ENCODE peak calls at places on chromosomes 11 and 22, in six cellular contexts. One of them, this sample, is unnamed.

GRCh38 chr11:27370374-27370773 is 7.4 kb upstream of the CCDC34 start:
- DNase-seq in WERI-Rb-1: no peak
- DNase-seq in BE2C: peak
- DNase-seq in fibroblast of pulmonary artery: no peak
- DNase-seq in bronchial epithelial cell: no peak
- DNase-seq in dorsolateral prefrontal cortex: no peak
- DNase-seq in this sample: no peak

GRCh38 chr11:702731-703461 is 3.1 kb upstream of the EPS8L2 start:
- DNase-seq in fibroblast of pulmonary artery: no peak
- DNase-seq in bronchial epithelial cell: peak
- DNase-seq in BE2C: no peak
- DNase-seq in WERI-Rb-1: no peak
- DNase-seq in dorsolateral prefrontal cortex: no peak
- DNase-seq in this sample: no peak

GRCh38 chr11:29984544-29984943 is 32.3 kb downstream of the KCNA4 start:
- DNase-seq in dorsolateral prefrontal cortex: no peak
- DNase-seq in fibroblast of pulmonary artery: no peak
- DNase-seq in WERI-Rb-1: peak
- DNase-seq in bronchial epithelial cell: no peak
- DNase-seq in BE2C: no peak
- DNase-seq in this sample: no peak

GRCh38 chr22:40334899-40335298 is 11.4 kb upstream of the ADSL start:
- DNase-seq in dorsolateral prefrontal cortex: no peak
- DNase-seq in bronchial epithelial cell: no peak
- DNase-seq in WERI-Rb-1: no peak
- DNase-seq in BE2C: no peak
- DNase-seq in fibroblast of pulmonary artery: no peak
- DNase-seq in this sample: no peak

GRCh38 chr11:115390441-115390840 is 113.8 kb downstream of the CADM1 start:
- DNase-seq in BE2C: no peak
- DNase-seq in WERI-Rb-1: no peak
- DNase-seq in dorsolateral prefrontal cortex: no peak
- DNase-seq in bronchial epithelial cell: no peak
- DNase-seq in fibroblast of pulmonary artery: no peak
- DNase-seq in this sample: no peak

GRCh38 chr11:12411806-12412727 is 34.7 kb downstream of the PARVA start:
- DNase-seq in fibroblast of pulmonary artery: peak
- DNase-seq in bronchial epithelial cell: peak
- DNase-seq in dorsolateral prefrontal cortex: peak
- DNase-seq in BE2C: peak
- DNase-seq in WERI-Rb-1: peak
- DNase-seq in this sample: peak

GRCh38 chr11:62922653-62923371 is 1.6 kb upstream of the CHRM1 start:
- DNase-seq in fibroblast of pulmonary artery: peak
- DNase-seq in bronchial epithelial cell: no peak
- DNase-seq in WERI-Rb-1: no peak
- DNase-seq in BE2C: no peak
- DNase-seq in dorsolateral prefrontal cortex: peak
- DNase-seq in this sample: no peak

GRCh38 chr11:10490398-10491232 is 35.6 kb downstream of the AMPD3 start:
- DNase-seq in bronchial epithelial cell: peak
- DNase-seq in WERI-Rb-1: no peak
- DNase-seq in BE2C: no peak
- DNase-seq in fibroblast of pulmonary artery: peak
- DNase-seq in dorsolateral prefrontal cortex: peak
- DNase-seq in this sample: peak

GRCh38 chr22:37275622-37276021 is 6.7 kb upstream of the CYTH4 start:
- DNase-seq in WERI-Rb-1: no peak
- DNase-seq in dorsolateral prefrontal cortex: no peak
- DNase-seq in bronchial epithelial cell: no peak
- DNase-seq in BE2C: no peak
- DNase-seq in fibroblast of pulmonary artery: no peak
- DNase-seq in this sample: no peak

GRCh38 chr22:49775191-49776052 is 52.3 kb downstream of the BRD1 start:
- DNase-seq in bronchial epithelial cell: no peak
- DNase-seq in BE2C: no peak
- DNase-seq in dorsolateral prefrontal cortex: no peak
- DNase-seq in fibroblast of pulmonary artery: no peak
- DNase-seq in WERI-Rb-1: no peak
- DNase-seq in this sample: no peak

GRCh38 chr22:39236321-39237275 is 8.2 kb downstream of the PDGFB start:
- DNase-seq in dorsolateral prefrontal cortex: no peak
- DNase-seq in WERI-Rb-1: no peak
- DNase-seq in fibroblast of pulmonary artery: no peak
- DNase-seq in BE2C: no peak
- DNase-seq in bronchial epithelial cell: no peak
- DNase-seq in this sample: no peak

GRCh38 chr22:22745225-22746060 is 101.0 kb downstream of the GGTLC2 start:
- DNase-seq in BE2C: peak
- DNase-seq in fibroblast of pulmonary artery: peak
- DNase-seq in bronchial epithelial cell: peak
- DNase-seq in dorsolateral prefrontal cortex: no peak
- DNase-seq in WERI-Rb-1: peak
- DNase-seq in this sample: no peak

GRCh38 chr11:79332017-79332416 is 108.8 kb downstream of the TENM4 start:
- DNase-seq in bronchial epithelial cell: no peak
- DNase-seq in fibroblast of pulmonary artery: peak
- DNase-seq in BE2C: no peak
- DNase-seq in dorsolateral prefrontal cortex: no peak
- DNase-seq in WERI-Rb-1: no peak
- DNase-seq in this sample: no peak

GRCh38 chr11:124779568-124779967 is 17.5 kb upstream of the ESAM start:
- DNase-seq in dorsolateral prefrontal cortex: no peak
- DNase-seq in WERI-Rb-1: no peak
- DNase-seq in fibroblast of pulmonary artery: no peak
- DNase-seq in BE2C: no peak
- DNase-seq in bronchial epithelial cell: no peak
- DNase-seq in this sample: no peak

GRCh38 chr11:119205574-119206511 is at the start of gene CBL:
- DNase-seq in BE2C: peak
- DNase-seq in WERI-Rb-1: peak
- DNase-seq in dorsolateral prefrontal cortex: peak
- DNase-seq in fibroblast of pulmonary artery: peak
- DNase-seq in bronchial epithelial cell: peak
- DNase-seq in this sample: peak

GRCh38 chr11:78638704-78639380 is 64.2 kb upstream of the NARS2 start:
- DNase-seq in fibroblast of pulmonary artery: no peak
- DNase-seq in WERI-Rb-1: no peak
- DNase-seq in BE2C: no peak
- DNase-seq in bronchial epithelial cell: no peak
- DNase-seq in dorsolateral prefrontal cortex: no peak
- DNase-seq in this sample: no peak

GRCh38 chr11:130775306-130776043 is 140.8 kb downstream of the SNX19 start:
- DNase-seq in BE2C: no peak
- DNase-seq in dorsolateral prefrontal cortex: no peak
- DNase-seq in bronchial epithelial cell: peak
- DNase-seq in WERI-Rb-1: no peak
- DNase-seq in fibroblast of pulmonary artery: no peak
- DNase-seq in this sample: no peak

GRCh38 chr11:68693484-68693882 is 9.1 kb downstream of the GAL start:
- DNase-seq in fibroblast of pulmonary artery: no peak
- DNase-seq in BE2C: no peak
- DNase-seq in bronchial epithelial cell: no peak
- DNase-seq in dorsolateral prefrontal cortex: no peak
- DNase-seq in WERI-Rb-1: no peak
- DNase-seq in this sample: no peak

GRCh38 chr11:112797072-112797471 is 164.1 kb upstream of the NCAM1 start:
- DNase-seq in bronchial epithelial cell: no peak
- DNase-seq in dorsolateral prefrontal cortex: no peak
- DNase-seq in WERI-Rb-1: no peak
- DNase-seq in fibroblast of pulmonary artery: no peak
- DNase-seq in BE2C: peak
- DNase-seq in this sample: no peak

GRCh38 chr11:17770048-17770652 is 35.6 kb downstream of the KCNC1 start:
- DNase-seq in bronchial epithelial cell: no peak
- DNase-seq in dorsolateral prefrontal cortex: no peak
- DNase-seq in fibroblast of pulmonary artery: no peak
- DNase-seq in WERI-Rb-1: peak
- DNase-seq in BE2C: peak
- DNase-seq in this sample: no peak
- TF ChIP-seq CTCF in bronchial epithelial cell: peak
- TF ChIP-seq CTCF in dorsolateral prefrontal cortex: no peak
- TF ChIP-seq CTCF in fibroblast of pulmonary artery: peak
- TF ChIP-seq CTCF in WERI-Rb-1: peak
- TF ChIP-seq CTCF in BE2C: peak
- TF ChIP-seq CTCF in this sample: peak

GRCh38 chr11:46392421-46393230 is 1.1 kb upstream of the CHRM4 start:
- DNase-seq in dorsolateral prefrontal cortex: no peak
- DNase-seq in WERI-Rb-1: peak
- DNase-seq in fibroblast of pulmonary artery: peak
- DNase-seq in BE2C: no peak
- DNase-seq in bronchial epithelial cell: peak
- DNase-seq in this sample: no peak

GRCh38 chr11:46393759-46394158 is 2.2 kb upstream of the CHRM4 start:
- DNase-seq in fibroblast of pulmonary artery: no peak
- DNase-seq in WERI-Rb-1: no peak
- DNase-seq in bronchial epithelial cell: no peak
- DNase-seq in BE2C: no peak
- DNase-seq in dorsolateral prefrontal cortex: no peak
- DNase-seq in this sample: no peak

GRCh38 chr11:46391578-46392420 is at the start of gene CHRM4:
- DNase-seq in dorsolateral prefrontal cortex: no peak
- DNase-seq in WERI-Rb-1: peak
- DNase-seq in bronchial epithelial cell: no peak
- DNase-seq in BE2C: peak
- DNase-seq in fibroblast of pulmonary artery: peak
- DNase-seq in this sample: no peak

GRCh38 chr11:46391186-46391577 is 394 bp downstream of the CHRM4 start:
- DNase-seq in BE2C: no peak
- DNase-seq in dorsolateral prefrontal cortex: no peak
- DNase-seq in bronchial epithelial cell: no peak
- DNase-seq in fibroblast of pulmonary artery: no peak
- DNase-seq in WERI-Rb-1: no peak
- DNase-seq in this sample: no peak

GRCh38 chr11:46393231-46393616 is 1.6 kb upstream of the CHRM4 start:
- DNase-seq in BE2C: no peak
- DNase-seq in WERI-Rb-1: no peak
- DNase-seq in fibroblast of pulmonary artery: no peak
- DNase-seq in bronchial epithelial cell: no peak
- DNase-seq in dorsolateral prefrontal cortex: no peak
- DNase-seq in this sample: no peak
- H3K4me3 ChIP-seq in BE2C: no peak
- H3K4me3 ChIP-seq in WERI-Rb-1: peak
- H3K4me3 ChIP-seq in fibroblast of pulmonary artery: no peak
- H3K4me3 ChIP-seq in bronchial epithelial cell: no peak
- H3K4me3 ChIP-seq in dorsolateral prefrontal cortex: peak
- H3K4me3 ChIP-seq in this sample: no peak

GRCh38 chr22:35135165-35135564 is 69.2 kb downstream of the ISX start:
- DNase-seq in WERI-Rb-1: no peak
- DNase-seq in bronchial epithelial cell: no peak
- DNase-seq in fibroblast of pulmonary artery: no peak
- DNase-seq in dorsolateral prefrontal cortex: no peak
- DNase-seq in BE2C: no peak
- DNase-seq in this sample: no peak

GRCh38 chr22:35138521-35138920 is 72.6 kb downstream of the ISX start:
- DNase-seq in fibroblast of pulmonary artery: no peak
- DNase-seq in WERI-Rb-1: no peak
- DNase-seq in BE2C: no peak
- DNase-seq in dorsolateral prefrontal cortex: no peak
- DNase-seq in bronchial epithelial cell: no peak
- DNase-seq in this sample: no peak

GRCh38 chr22:35140879-35141745 is 75.2 kb downstream of the ISX start:
- DNase-seq in WERI-Rb-1: peak
- DNase-seq in fibroblast of pulmonary artery: no peak
- DNase-seq in bronchial epithelial cell: no peak
- DNase-seq in BE2C: peak
- DNase-seq in dorsolateral prefrontal cortex: no peak
- DNase-seq in this sample: no peak
- TF ChIP-seq CTCF in WERI-Rb-1: peak
- TF ChIP-seq CTCF in fibroblast of pulmonary artery: no peak
- TF ChIP-seq CTCF in bronchial epithelial cell: no peak
- TF ChIP-seq CTCF in BE2C: no peak
- TF ChIP-seq CTCF in dorsolateral prefrontal cortex: no peak
- TF ChIP-seq CTCF in this sample: no peak

GRCh38 chr11:16806791-16807190 is 68.3 kb downstream of the C11orf58 start:
- DNase-seq in fibroblast of pulmonary artery: no peak
- DNase-seq in bronchial epithelial cell: peak
- DNase-seq in dorsolateral prefrontal cortex: peak
- DNase-seq in BE2C: no peak
- DNase-seq in WERI-Rb-1: no peak
- DNase-seq in this sample: no peak
- H3K4me3 ChIP-seq in fibroblast of pulmonary artery: no peak
- H3K4me3 ChIP-seq in bronchial epithelial cell: no peak
- H3K4me3 ChIP-seq in dorsolateral prefrontal cortex: no peak
- H3K4me3 ChIP-seq in BE2C: no peak
- H3K4me3 ChIP-seq in WERI-Rb-1: no peak
- H3K4me3 ChIP-seq in this sample: no peak